ENCODE peak calls at places on chromosomes 7 and 10, in five cellular contexts. V, F, M, L and Y are unnamed samples.

GRCh38 chr7:18126274-18126673 is 98.6 kb upstream of the PRPS1L1 start:
- DNase-seq in M (no peak), L (no peak), V (no peak), F (no peak), Y (no peak)

GRCh38 chr10:52768114-52768532 is 4.5 kb downstream of the MBL2 start:
- DNase-seq in V (no peak), M (no peak), L (no peak), F (no peak), Y (no peak)

GRCh38 chr7:131212114-131212513 is 115.6 kb upstream of the MKLN1 start:
- DNase-seq in L (no peak), M (no peak), V (no peak), F (no peak), Y (no peak)

GRCh38 chr7:47782022-47782421 is 166.2 kb downstream of the PKD1L1 start:
- DNase-seq in M (no peak), V (no peak), F (no peak), L (no peak), Y (no peak)

GRCh38 chr7:129210256-129210988 is 14.4 kb upstream of the AHCYL2 start:
- DNase-seq in V (peak; percentile 40), L (peak; percentile 67), M (peak; percentile 43), F (no peak), Y (peak; percentile 79)

GRCh38 chr10:77825965-77826364 is 100.6 kb downstream of the DLG5 start:
- DNase-seq in L (no peak), M (no peak), V (no peak), F (no peak), Y (no peak)

GRCh38 chr7:151247611-151248176 is 800 bp downstream of the SMARCD3 start:
- DNase-seq in L (peak; percentile 22), F (no peak), V (no peak), M (no peak), Y (peak; percentile 80)

GRCh38 chr7:135817576-135817975 is 69.0 kb upstream of the FAM180A start:
- DNase-seq in V (no peak), M (no peak), F (no peak), L (no peak), Y (no peak)

GRCh38 chr10:986137-986825 is 2.0 kb upstream of the GTPBP4 start:
- DNase-seq in F (no peak), V (no peak), L (no peak), M (no peak), Y (peak; percentile 97)